ENCODE peak calls at places on chromosomes 4 and X, in nine cellular contexts. T is H1; Q is heart right ventricle; S is body of pancreas; C is CD4-positive, CD25-positive, alpha-beta regulatory T cell; E is GM23248; Z is mammary epithelial cell; D is mesenchymal stem cell; P is mesendoderm. I is an unnamed sample. For H3K27me3 and H3K36me3, the result is how much of the 10 kb centered on the place peaks cover.

GRCh38 chr4:47662975-47663374 is 174.9 kb downstream of the CORIN start:
- DNase-seq in P (peak), Q (no peak), S (no peak), Z (no peak), T (no peak), C (no peak), E (peak), D (no peak), I (no peak)

GRCh38 chr4:41658106-41658505 is 90.4 kb downstream of the PHOX2B start:
- DNase-seq in S (no peak), E (no peak), P (peak), D (no peak), T (no peak), Q (no peak), Z (no peak), C (no peak), I (no peak)

GRCh38 chr4:15888515-15888914 is 50.0 kb downstream of the FGFBP1 start:
- DNase-seq in E (no peak), D (no peak), P (no peak), T (no peak), C (no peak), Z (no peak), Q (no peak), S (no peak), I (no peak)

GRCh38 chrX:24877854-24878650 is 137.7 kb downstream of the ARX start:
- DNase-seq in Q (no peak), D (peak), Z (no peak), S (no peak), T (no peak), E (no peak), P (no peak), C (no peak), I (no peak)

GRCh38 chrX:153336128-153336894 is 2.4 kb downstream of the ZNF275 start:
- DNase-seq in D (no peak), C (no peak), Z (peak), E (peak), P (no peak), Q (no peak), T (no peak), S (no peak), I (no peak)

GRCh38 chr4:189202182-189202868 is 738.3 kb upstream of the FRG1 start:
- DNase-seq in S (peak), C (no peak), Q (peak), P (peak), Z (peak), T (no peak), E (peak), D (peak), I (peak)

GRCh38 chr4:162921178-162921785 is 245.4 kb downstream of the NAF1 start:
- DNase-seq in Z (no peak), C (no peak), Q (no peak), T (no peak), P (peak), E (no peak), S (no peak), D (no peak), I (no peak)

GRCh38 chrX:20414781-20415445 is 148.2 kb upstream of the RPS6KA3 start:
- DNase-seq in C (no peak), S (no peak), E (no peak), T (no peak), D (peak), P (peak), Z (no peak), Q (no peak), I (no peak)

GRCh38 chr4:39339968-39340367 is 26.2 kb downstream of the RFC1 start:
- DNase-seq in P (no peak), T (no peak), S (no peak), C (no peak), Q (no peak), E (no peak), Z (no peak), D (no peak), I (no peak)

GRCh38 chr4:55369968-55370367 is 23.9 kb downstream of the SRD5A3 start:
- DNase-seq in E (no peak), C (no peak), D (no peak), P (no peak), Z (no peak), T (no peak), S (no peak), Q (no peak), I (no peak)

GRCh38 chr4:186876961-186877626 is 153.4 kb upstream of the FAT1 start:
- DNase-seq in C (no peak), P (no peak), T (no peak), Z (no peak), S (no peak), E (no peak), Q (no peak), D (no peak), I (no peak)

GRCh38 chr4:99998062-99998880 is 48.2 kb upstream of the H2AZ1 start:
- DNase-seq in D (peak), Q (no peak), E (peak), P (peak), T (no peak), Z (peak), C (no peak), S (no peak), I (no peak)

GRCh38 chrX:103674531-103675454 is 11.7 kb downstream of the MORF4L2 start:
- DNase-seq in Q (no peak), C (no peak), E (no peak), S (no peak), T (no peak), Z (no peak), D (no peak), P (peak), I (no peak)

GRCh38 chr4:107863850-107864371 is 39.2 kb downstream of the SGMS2 start:
- DNase-seq in E (peak), Q (peak), Z (peak), T (no peak), D (peak), S (peak), C (no peak), P (peak), I (no peak)

GRCh38 chr4:3269105-3269927 is 20.4 kb downstream of the MSANTD1 start:
- DNase-seq in D (no peak), S (no peak), Q (no peak), C (no peak), Z (no peak), T (no peak), P (no peak), E (no peak), I (no peak)

GRCh38 chrX:69496143-69496542 is 8.0 kb upstream of the NALF2 start:
- DNase-seq in Q (no peak), Z (no peak), D (no peak), C (no peak), E (no peak), T (no peak), P (no peak), S (no peak), I (no peak)

GRCh38 chr4:123244233-123244632 is 152.4 kb upstream of the SPRY1 start:
- DNase-seq in Q (peak), D (peak), S (no peak), P (no peak), E (no peak), T (no peak), Z (peak), C (no peak), I (no peak)

GRCh38 chrX:19121898-19122640 is at the start of gene ADGRG2:
- DNase-seq in P (peak), Q (peak), Z (peak), C (no peak), E (peak), T (no peak), S (peak), D (peak), I (peak)

GRCh38 chrX:34956915-34957314 is 14.3 kb downstream of the FAM47B start:
- DNase-seq in Q (no peak), E (peak), D (peak), Z (peak), T (no peak), P (no peak), S (no peak), C (no peak), I (no peak)

GRCh38 chrX:15404712-15405111 is 20.5 kb upstream of the VEGFD start:
- DNase-seq in C (no peak), S (no peak), P (peak), T (no peak), Z (no peak), D (peak), Q (peak), E (peak), I (no peak)

GRCh38 chr4:130233377-130234047 is 1137.6 kb downstream of the C4orf33 start:
- DNase-seq in D (peak), T (no peak), E (no peak), P (no peak), S (no peak), Z (peak), C (no peak), Q (no peak), I (no peak)

GRCh38 chrX:10854594-10854993 is 234.2 kb upstream of the MID1 start:
- DNase-seq in T (no peak), P (peak), Q (no peak), S (no peak), C (no peak), Z (no peak), D (no peak), E (no peak), I (no peak)

GRCh38 chr4:24570172-24570571 is 14.2 kb downstream of the DHX15 start:
- DNase-seq in P (no peak), T (no peak), C (no peak), S (no peak), E (no peak), D (no peak), Z (no peak), Q (no peak), I (no peak)

GRCh38 chr4:181502611-181503010 is 740.6 kb upstream of the TENM3 start:
- DNase-seq in T (no peak), D (no peak), E (no peak), P (no peak), Q (no peak), Z (no peak), S (no peak), C (no peak), I (no peak)

GRCh38 chrX:119181491-119181890 is 53.9 kb upstream of the KIAA1210 start:
- DNase-seq in Q (no peak), E (peak), Z (peak), D (no peak), S (no peak), T (no peak), P (peak), C (no peak), I (no peak)

GRCh38 chrX:41921492-41922124 is 1.7 kb downstream of the CASK start:
- DNase-seq in E (peak), D (peak), P (peak), S (no peak), T (no peak), Z (peak), C (no peak), Q (no peak), I (no peak)

GRCh38 chrX:119512145-119512800 is 44.0 kb downstream of the SLC25A5 start:
- DNase-seq in C (no peak), D (peak), E (peak), T (peak), P (peak), S (peak), Q (peak), Z (peak), I (peak)

GRCh38 chr4:6087669-6088068 is 69.4 kb upstream of the C4orf50 start:
- DNase-seq in C (no peak), D (no peak), Z (no peak), E (peak), T (peak), S (peak), Q (no peak), P (peak), I (no peak)

GRCh38 chrX:47302396-47302795 is 68.0 kb upstream of the ZNF157 start:
- DNase-seq in Z (no peak), S (no peak), P (peak), Q (no peak), E (no peak), T (no peak), C (no peak), D (no peak), I (no peak)

GRCh38 chr4:23484689-23485088 is 405.2 kb downstream of the PPARGC1A start:
- DNase-seq in T (no peak), D (no peak), S (no peak), P (peak), E (no peak), Q (no peak), C (no peak), Z (no peak), I (no peak)

GRCh38 chr4:12548678-12549077 is 935.5 kb downstream of the RAB28 start:
- DNase-seq in Q (no peak), D (no peak), S (no peak), Z (no peak), P (no peak), T (no peak), C (no peak), E (no peak), I (no peak)

GRCh38 chrX:153966841-153967535 is 4.6 kb downstream of the HCFC1 start:
- DNase-seq in T (no peak), D (no peak), S (no peak), Z (no peak), Q (no peak), C (no peak), P (no peak), E (peak), I (no peak)

GRCh38 chr4:2076908-2077534 is 17.9 kb downstream of the NAT8L start:
- DNase-seq in D (no peak), S (no peak), Z (no peak), Q (no peak), T (no peak), E (no peak), C (no peak), P (no peak), I (no peak)

GRCh38 chr4:159267940-159268327 is 165.1 kb downstream of the RAPGEF2 start:
- DNase-seq in D (no peak), P (no peak), C (no peak), Z (no peak), S (no peak), T (no peak), Q (no peak), E (peak), I (no peak)

GRCh38 chr4:159268607-159269006 is 165.7 kb downstream of the RAPGEF2 start:
- DNase-seq in P (no peak), T (no peak), Q (no peak), S (no peak), Z (no peak), E (peak), D (no peak), C (no peak), I (no peak)

GRCh38 chr4:159269143-159269542 is 166.3 kb downstream of the RAPGEF2 start:
- DNase-seq in Q (no peak), Z (no peak), E (no peak), P (no peak), D (no peak), C (no peak), T (no peak), S (no peak), I (no peak)

GRCh38 chr4:159269956-159270355 is 167.1 kb downstream of the RAPGEF2 start:
- DNase-seq in E (no peak), P (no peak), T (no peak), D (no peak), C (no peak), Q (no peak), S (no peak), Z (no peak), I (no peak)

DNA sequence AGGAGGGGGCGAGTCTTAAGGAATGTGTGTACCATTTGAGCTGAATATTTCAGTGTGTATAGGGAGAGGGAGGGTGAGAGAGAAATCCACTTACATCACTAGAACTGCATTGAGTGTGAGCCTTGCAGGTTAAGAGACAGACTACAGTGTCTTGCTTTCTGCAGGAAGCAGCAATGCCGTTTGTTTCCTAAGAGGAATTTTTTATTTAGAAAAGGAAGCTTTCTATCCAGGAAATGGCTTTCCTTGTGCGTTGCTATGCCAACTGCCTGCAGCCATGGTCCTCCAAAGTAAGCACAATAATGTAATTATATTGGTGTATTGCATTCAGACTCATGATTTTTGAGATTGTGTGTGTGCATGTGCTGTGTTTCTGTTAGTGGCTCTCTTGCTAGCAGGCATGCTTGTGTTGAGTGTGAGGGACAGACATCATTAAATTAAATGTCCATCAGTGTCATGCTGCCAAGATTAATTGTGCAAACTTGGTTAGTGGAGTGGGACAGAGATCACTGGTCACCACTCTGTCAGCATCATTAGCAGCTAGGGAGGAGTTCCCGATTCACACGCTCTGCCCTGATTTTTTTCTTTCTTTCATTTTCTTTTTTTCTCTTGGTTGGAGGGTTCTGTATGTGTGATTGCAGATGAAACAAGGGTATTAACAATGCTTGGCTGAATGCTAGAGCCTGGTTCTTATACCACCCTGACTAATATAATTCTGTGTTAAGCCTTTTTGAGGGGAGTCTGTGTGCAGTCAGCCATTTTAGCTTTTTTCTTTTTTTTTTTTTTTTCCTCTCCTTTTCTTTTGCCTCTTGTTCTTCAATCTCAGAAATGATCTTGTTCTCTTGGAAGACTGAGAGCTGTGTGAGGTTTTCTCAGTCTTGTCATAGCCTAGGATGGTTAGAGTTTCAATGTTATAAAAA is 164.4 kb downstream of the RAPGEF2 start:
- DNase-seq in Z (no peak), S (no peak), Q (no peak), C (no peak), E (peak), T (no peak), P (no peak), D (peak), I (no peak)
- H3K4me3 ChIP-seq in Z (peak), S (no peak), Q (peak), C (no peak), E (peak), T (no peak), P (no peak), D (no peak), I (no peak)

GRCh38 chr4:80199947-80200346 is 2.6 kb downstream of the PRDM8 start:
- DNase-seq in C (no peak), E (no peak), S (no peak), Z (no peak), T (no peak), P (no peak), Q (no peak), D (no peak), I (no peak)
- H3K27me3 ChIP-seq in C (under half), E (under half), S (under half), Z (under half), T (half or more), P (half or more), Q (under half), D (under half), I (under half)

GRCh38 chr4:10105920-10106319 is 10.7 kb downstream of the WDR1 start:
- DNase-seq in T (no peak), E (no peak), P (no peak), S (no peak), Z (no peak), D (no peak), Q (no peak), C (no peak), I (no peak)
- H3K36me3 ChIP-seq in T (under half), E (under half), P (under half), S (under half), Z (under half), D (half or more), Q (under half), C (half or more), I (half or more)

DNA sequence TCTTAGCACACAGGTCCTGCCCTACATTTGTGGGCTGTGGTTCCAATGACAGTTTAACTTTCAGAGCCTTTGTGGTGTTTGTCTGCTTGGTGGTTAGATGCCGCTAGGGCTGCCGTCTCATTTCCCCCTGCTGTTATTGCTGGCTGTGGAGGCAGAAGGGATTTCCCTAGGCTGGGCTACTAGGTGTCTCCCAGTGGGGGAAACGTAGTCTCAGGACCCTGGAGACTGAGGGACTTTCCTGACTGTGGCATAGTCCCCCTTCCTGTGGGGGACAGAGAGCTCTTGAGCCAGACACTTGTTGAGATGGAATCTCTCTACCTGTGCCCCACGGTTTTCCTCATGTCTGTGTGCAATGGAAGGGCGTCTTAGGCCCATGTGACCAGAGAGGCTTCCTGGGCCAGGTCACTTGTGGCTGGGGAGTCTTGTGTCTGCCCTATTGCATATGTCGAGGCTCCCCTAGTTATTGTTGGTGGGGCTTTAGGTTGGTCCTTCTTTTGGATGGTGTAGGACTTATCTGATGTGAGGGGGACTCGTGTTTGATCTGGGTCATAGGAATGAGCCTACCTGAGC is 68.2 kb downstream of the ARHGAP10 start:
- DNase-seq in S (no peak), Z (no peak), C (peak), D (peak), P (no peak), T (no peak), E (no peak), Q (no peak), I (no peak)
- H3K4me3 ChIP-seq in S (no peak), Z (no peak), C (peak), D (no peak), P (no peak), T (no peak), E (no peak), Q (no peak), I (no peak)

I was measured in lung.